ENCODE peak calls at places on chromosomes 6 and 20, in six cellular contexts. G, K, Z, P, N and F are unnamed samples.
A peak's percentile ranks its signal among the peaks of the same experiment; 100 is the strongest.

GRCh38 chr6:20438462-20439070 is 36.9 kb downstream of the E2F3 start:
- DNase-seq in G (no peak), K (no peak), Z (no peak), P (no peak), N (no peak), F (peak; percentile 20)

GRCh38 chr6:35087361-35088280 is 53.5 kb downstream of the TCP11 start:
- DNase-seq in G (no peak), K (no peak), Z (no peak), P (peak; percentile 29), N (no peak), F (no peak)

GRCh38 chr6:136549359-136550044 is 720 bp downstream of the MAP7 start:
- DNase-seq in G (peak; percentile 31), K (no peak), Z (no peak), P (no peak), N (peak; percentile 46), F (no peak)

GRCh38 chr6:170402318-170403040 is 95.9 kb downstream of the FAM120B start:
- DNase-seq in G (no peak), K (no peak), Z (no peak), P (no peak), N (no peak), F (no peak)

GRCh38 chr20:61927193-61927825 is 138.4 kb downstream of the TAF4 start:
- DNase-seq in G (no peak), K (no peak), Z (no peak), P (no peak), N (no peak), F (no peak)

GRCh38 chr6:25124216-25124615 is 155.0 kb upstream of the CARMIL1 start:
- DNase-seq in G (no peak), K (no peak), Z (no peak), P (no peak), N (no peak), F (no peak)

GRCh38 chr20:1652960-1653359 is 4.6 kb downstream of the SIRPG start:
- DNase-seq in G (no peak), K (no peak), Z (no peak), P (no peak), N (no peak), F (no peak)

GRCh38 chr6:137489410-137490371 is 4.5 kb downstream of the OLIG3 start:
- DNase-seq in G (no peak), K (no peak), Z (no peak), P (no peak), N (no peak), F (no peak)

GRCh38 chr20:7772376-7772775 is 167.9 kb downstream of the HAO1 start:
- DNase-seq in G (no peak), K (no peak), Z (no peak), P (no peak), N (peak; percentile 97), F (peak; percentile 96)

GRCh38 chr6:3520541-3521220 is 63.8 kb upstream of the SLC22A23 start:
- DNase-seq in G (no peak), K (no peak), Z (no peak), P (no peak), N (no peak), F (peak; percentile 68)

DNA sequence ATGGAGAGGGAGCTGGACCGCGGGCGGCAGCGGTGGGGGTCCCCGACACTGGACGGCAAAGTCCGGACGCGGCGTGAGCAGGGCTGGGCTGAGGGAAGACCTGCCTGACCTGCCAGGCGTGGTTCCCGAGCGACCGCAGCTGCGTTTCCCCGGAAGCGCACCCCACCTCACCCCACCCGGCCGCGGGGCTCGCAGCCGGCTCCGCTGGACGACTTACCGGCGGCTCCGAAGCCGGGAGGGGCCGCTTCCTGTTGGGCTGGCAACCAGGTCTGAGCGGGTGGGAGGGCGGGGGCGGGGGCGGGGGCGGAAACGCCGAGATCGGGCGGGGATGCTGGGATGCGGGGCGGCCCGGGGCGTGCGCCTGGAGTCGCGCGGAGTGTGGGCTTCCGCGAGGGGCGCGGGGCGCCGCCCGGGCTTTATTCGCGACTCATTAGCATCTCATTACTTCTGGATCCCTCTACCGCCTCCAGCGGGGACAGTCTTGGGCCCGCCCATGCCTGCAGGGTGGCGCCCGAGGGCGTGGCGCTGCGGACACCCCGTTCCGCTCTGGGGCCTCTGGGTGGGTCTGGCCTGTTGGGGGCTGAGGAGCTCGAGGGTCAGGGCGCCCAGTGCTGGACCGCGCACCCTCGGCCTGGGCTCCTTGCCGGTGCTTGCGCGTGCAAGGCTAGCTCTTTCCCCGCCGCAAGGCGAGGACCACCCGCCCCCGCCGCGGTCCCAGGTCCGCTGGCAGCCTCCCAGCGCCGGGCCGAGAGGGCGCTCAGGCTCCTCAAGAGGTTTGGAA is at the start of gene MICAL1:
- DNase-seq in G (peak; percentile 82), K (no peak), Z (peak; percentile 68), P (peak; percentile 77), N (peak; percentile 56), F (peak; percentile 60)
- TF ChIP-seq CTCF in G (no peak), K (peak; percentile 54), Z (no peak), P (peak; percentile 50), N (no peak), F (peak; percentile 43)

GRCh38 chr20:10656270-10656669 is 17.5 kb downstream of the JAG1 start:
- DNase-seq in G (no peak), K (no peak), Z (peak; percentile 1), P (no peak), N (no peak), F (no peak)

GRCh38 chr20:10655723-10656122 is 18.1 kb downstream of the JAG1 start:
- DNase-seq in G (no peak), K (no peak), Z (peak; percentile 4), P (no peak), N (no peak), F (no peak)

GRCh38 chr20:10653593-10654288 is 20.1 kb downstream of the JAG1 start:
- DNase-seq in G (no peak), K (no peak), Z (peak; percentile 60), P (peak; percentile 53), N (no peak), F (peak; percentile 93)

GRCh38 chr20:10652660-10653191 is 21.1 kb downstream of the JAG1 start:
- DNase-seq in G (no peak), K (no peak), Z (peak; percentile 9), P (no peak), N (no peak), F (no peak)

GRCh38 chr20:10654630-10655029 is 19.2 kb downstream of the JAG1 start:
- DNase-seq in G (peak; percentile 46), K (no peak), Z (peak; percentile 5), P (no peak), N (peak; percentile 97), F (no peak)
- H3K4me3 ChIP-seq in G (no peak overlapping the region), K (no peak overlapping the region), Z (no peak overlapping the region), P (no peak overlapping the region), N (peak overlapping the region; percentile 12), F (no peak overlapping the region)

GRCh38 chr6:80742481-80742880 is 636.0 kb downstream of the BCKDHB start:
- DNase-seq in G (no peak), K (no peak), Z (no peak), P (no peak), N (peak; percentile 38), F (peak; percentile 77)
- TF ChIP-seq CTCF in G (no peak), K (peak; percentile 46), Z (no peak), P (no peak), N (peak; percentile 27), F (peak; percentile 57)

DNA sequence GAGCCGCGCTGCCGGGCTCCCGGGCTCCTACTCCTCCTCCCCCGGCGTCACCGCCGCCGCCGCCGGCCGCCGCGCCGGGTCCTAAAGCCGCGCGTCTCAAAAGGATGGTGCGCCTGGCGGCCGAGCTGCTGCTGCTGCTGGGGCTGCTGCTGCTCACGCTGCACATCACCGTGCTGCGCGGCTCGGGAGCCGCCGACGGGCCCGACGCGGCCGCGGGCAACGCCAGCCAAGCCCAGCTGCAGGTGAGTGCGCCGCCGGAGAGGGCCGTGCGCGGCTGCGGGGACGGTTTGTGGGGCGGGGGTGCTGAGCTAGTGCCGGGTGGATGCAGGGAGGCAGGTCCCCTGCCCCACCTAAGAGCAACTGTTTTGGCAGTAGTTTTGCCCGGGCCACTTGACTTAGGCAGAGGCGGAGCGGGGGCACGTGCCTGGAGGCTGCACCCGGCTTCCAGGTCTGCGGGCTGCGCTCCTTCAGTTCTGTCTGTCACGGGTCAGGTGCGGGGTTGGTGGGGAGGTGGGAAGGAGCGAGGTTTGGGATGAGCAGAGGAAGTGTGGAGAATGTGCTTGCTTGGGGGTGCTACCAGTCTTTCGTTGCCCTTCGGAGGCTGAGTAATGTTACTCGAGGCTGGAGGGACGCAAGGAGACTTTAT is 722 bp downstream of the ISM1 start:
- DNase-seq in G (no peak), K (no peak), Z (no peak), P (peak; percentile 39), N (peak; percentile 85), F (peak; percentile 42)
- H3K4me3 ChIP-seq in G (peak overlapping the region; percentile 57), K (peak overlapping the region; percentile 36), Z (peak overlapping the region; percentile 31), P (peak overlapping the region; percentile 59), N (peak overlapping the region; percentile 34), F (peak overlapping the region; percentile 50)

GRCh38 chr6:43076093-43076927 is at the start of gene PTK7:
- DNase-seq in G (peak; percentile 48), K (no peak), Z (peak; percentile 85), P (peak; percentile 46), N (peak; percentile 56), F (peak; percentile 45)
- TF ChIP-seq CTCF in G (no peak), K (no peak), Z (no peak), P (no peak), N (no peak), F (no peak)

GRCh38 chr6:5338177-5338960 is 77.1 kb downstream of the FARS2 start:
- DNase-seq in G (no peak), K (no peak), Z (no peak), P (no peak), N (no peak), F (no peak)
- H3K4me3 ChIP-seq in G (no peak overlapping the region), K (no peak overlapping the region), Z (no peak overlapping the region), P (no peak overlapping the region), N (no peak overlapping the region), F (no peak overlapping the region)

DNA sequence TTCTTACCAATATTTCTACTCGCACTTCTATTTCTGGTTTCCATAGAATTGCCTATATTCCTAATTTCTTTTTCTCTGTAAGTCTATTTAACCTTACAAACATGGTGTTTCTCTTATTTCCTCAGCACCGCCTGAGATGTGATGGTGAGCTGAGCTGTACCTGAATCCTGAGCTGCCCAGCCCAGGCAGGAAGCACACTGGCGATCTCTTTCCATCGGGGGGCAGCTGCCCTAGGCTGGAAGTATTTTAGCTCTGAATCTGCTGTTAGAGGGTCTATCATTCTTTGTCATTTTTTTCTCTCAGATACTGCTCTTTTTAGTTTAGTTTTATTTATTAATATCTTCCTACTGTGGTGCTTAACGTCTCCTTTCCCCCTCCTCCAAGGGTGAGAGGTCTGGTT is 173.4 kb upstream of the SLC35B3 start:
- DNase-seq in G (no peak), K (no peak), Z (no peak), P (no peak), N (no peak), F (no peak)
- TF ChIP-seq CTCF in G (no peak), K (no peak), Z (no peak), P (no peak), N (no peak), F (no peak)

GRCh38 chr6:10415593-10416480 is 963 bp upstream of the TFAP2A start:
- DNase-seq in G (no peak), K (no peak), Z (no peak), P (no peak), N (no peak), F (no peak)
- H3K4me3 ChIP-seq in G (peak overlapping the region; percentile 13), K (peak overlapping the region; percentile 91), Z (no peak overlapping the region), P (no peak overlapping the region), N (peak overlapping the region; percentile 84), F (peak overlapping the region; percentile 77)

DNA sequence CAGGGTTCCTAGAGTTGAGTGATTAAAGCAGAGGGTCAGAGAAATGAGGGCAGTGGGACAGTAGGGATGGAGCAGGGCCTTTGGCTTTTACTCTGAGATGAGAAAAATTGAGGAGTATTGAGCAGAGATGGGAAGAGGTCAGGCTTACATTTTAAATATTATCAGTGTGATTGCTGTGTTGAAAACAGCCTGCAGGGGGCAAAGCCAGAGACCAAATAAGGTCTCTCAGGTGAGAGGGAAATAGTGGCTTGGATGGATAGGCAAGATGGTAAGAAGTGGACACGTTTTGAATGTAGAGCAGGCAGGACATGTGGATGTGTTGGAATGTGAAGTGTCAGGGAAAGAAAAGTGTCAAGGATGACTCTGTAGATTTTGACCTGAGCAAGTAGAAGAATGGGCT is 105.0 kb upstream of the MAP3K7 start:
- DNase-seq in G (no peak), K (no peak), Z (no peak), P (no peak), N (peak; percentile 37), F (no peak)
- TF ChIP-seq CTCF in G (no peak), K (no peak), Z (no peak), P (no peak), N (peak; percentile 49), F (no peak)